ENCODE peak calls at places on chromosomes 13 and 19, in four cellular contexts. O is HCT116, R is A549, W is HL-60. B is an unnamed sample.

GRCh38 chr19:6233051-6233826 is 46.5 kb downstream of the MLLT1 start:
- DNase-seq in O (no peak), R (no peak), W (no peak), B (no peak)

GRCh38 chr13:98262307-98262706 is 85.2 kb upstream of the RNF113B start:
- DNase-seq in O (no peak), R (no peak), W (no peak), B (no peak)

GRCh38 chr13:21579754-21580316 is 24.1 kb downstream of the MICU2 start:
- DNase-seq in O (no peak), R (no peak), W (no peak), B (no peak)

GRCh38 chr19:12639901-12640613 is 26.5 kb downstream of the MAN2B1 start:
- DNase-seq in O (peak; percentile 16), R (no peak), W (peak; percentile 59), B (peak; percentile 92)

GRCh38 chr13:56888455-56888854 is 252.3 kb upstream of the PRR20A start:
- DNase-seq in O (no peak), R (no peak), W (no peak), B (no peak)

GRCh38 chr13:90839061-90839460 is 508.4 kb upstream of the MIR17HG start:
- DNase-seq in O (no peak), R (peak; percentile 2), W (no peak), B (no peak)

GRCh38 chr19:1307755-1308303 is 22.2 kb downstream of the EFNA2 start:
- DNase-seq in O (no peak), R (no peak), W (no peak), B (no peak)

GRCh38 chr13:46683879-46684278 is 113.1 kb downstream of the ESD start:
- DNase-seq in O (no peak), R (no peak), W (no peak), B (no peak)

GRCh38 chr19:403221-404036 is 5.5 kb downstream of the C2CD4C start:
- DNase-seq in O (no peak), R (no peak), W (no peak), B (no peak)

GRCh38 chr13:51978836-51979556 is 32.3 kb downstream of the ATP7B start:
- DNase-seq in O (no peak), R (no peak), W (no peak), B (no peak)

GRCh38 chr13:97124237-97124636 is 97.9 kb upstream of the MBNL2 start:
- DNase-seq in O (no peak), R (no peak), W (no peak), B (no peak)

GRCh38 chr19:3817761-3818160 is 31.6 kb upstream of the MATK start:
- DNase-seq in O (no peak), R (no peak), W (no peak), B (no peak)

GRCh38 chr19:49116544-49116943 is 2.4 kb downstream of the LIN7B start:
- DNase-seq in O (no peak), R (no peak), W (no peak), B (no peak)

GRCh38 chr19:6068711-6069110 is 41.6 kb downstream of the RFX2 start:
- DNase-seq in O (no peak), R (no peak), W (no peak), B (no peak)

GRCh38 chr19:8307400-8307964 is 676 bp downstream of the CD320 start:
- DNase-seq in O (no peak), R (no peak), W (no peak), B (peak; percentile 45)

GRCh38 chr19:33510728-33511255 is 10.8 kb downstream of the PEPD start:
- DNase-seq in O (no peak), R (no peak), W (no peak), B (no peak)

GRCh38 chr13:85798999-85799646 is at the start of gene SLITRK6:
- DNase-seq in O (peak; percentile 15), R (peak; percentile 1), W (no peak), B (peak; percentile 75)

GRCh38 chr19:17184381-17184841 is 30.7 kb upstream of the USE1 start:
- DNase-seq in O (no peak), R (no peak), W (no peak), B (no peak)

GRCh38 chr13:73258396-73258795 is 199.6 kb downstream of the KLF5 start:
- DNase-seq in O (no peak), R (no peak), W (no peak), B (no peak)

GRCh38 chr19:18456974-18457373 is 19.0 kb upstream of the ISYNA1 start:
- DNase-seq in O (no peak), R (no peak), W (no peak), B (no peak)

GRCh38 chr13:113002206-113002821 is 33.3 kb downstream of the MCF2L start:
- DNase-seq in O (no peak), R (no peak), W (no peak), B (peak; percentile 69)

GRCh38 chr19:3842948-3843347 is 25.9 kb downstream of the ZFR2 start:
- DNase-seq in O (no peak), R (no peak), W (no peak), B (no peak)

GRCh38 chr19:18594824-18595373 is 6.3 kb downstream of the REX1BD start:
- DNase-seq in O (no peak), R (no peak), W (no peak), B (no peak)

GRCh38 chr19:10416083-10416379 is 4.3 kb upstream of the PDE4A start:
- DNase-seq in O (no peak), R (no peak), W (no peak), B (no peak)

GRCh38 chr19:50628146-50628545 is 11.5 kb downstream of the SYT3 start:
- DNase-seq in O (no peak), R (no peak), W (no peak), B (peak; percentile 35)

GRCh38 chr13:32370805-32371204 is 55.5 kb downstream of the BRCA2 start:
- DNase-seq in O (no peak), R (no peak), W (peak; percentile 28), B (no peak)

GRCh38 chr13:79684426-79684825 is 203.5 kb downstream of the NDFIP2 start:
- DNase-seq in O (no peak), R (no peak), W (no peak), B (no peak)

GRCh38 chr13:66888698-66889097 is 341.4 kb downstream of the PCDH9 start:
- DNase-seq in O (no peak), R (no peak), W (no peak), B (no peak)

GRCh38 chr13:93248627-93249047 is 22.0 kb downstream of the GPC6 start:
- DNase-seq in O (no peak), R (no peak), W (no peak), B (peak; percentile 72)

GRCh38 chr19:1090731-1091543 is 4.2 kb downstream of the POLR2E start:
- DNase-seq in O (no peak), R (no peak), W (no peak), B (no peak)

GRCh38 chr13:60572003-60572792 is 175.2 kb downstream of the TDRD3 start:
- DNase-seq in O (no peak), R (no peak), W (no peak), B (peak; percentile 61)

GRCh38 chr19:28883241-28883693 is 329.7 kb downstream of the UQCRFS1 start:
- DNase-seq in O (no peak), R (no peak), W (no peak), B (peak; percentile 32)

GRCh38 chr13:114142640-114143490 is 10.4 kb upstream of the RASA3 start:
- DNase-seq in O (no peak), R (no peak), W (no peak), B (no peak)

GRCh38 chr13:84658881-84659661 is 776.8 kb upstream of the SLITRK1 start:
- DNase-seq in O (no peak), R (no peak), W (no peak), B (no peak)

GRCh38 chr19:8158411-8159074 is 9.2 kb upstream of the FBN3 start:
- DNase-seq in O (peak; percentile 79), R (peak; percentile 51), W (peak; percentile 61), B (peak; percentile 97)

GRCh38 chr13:106710267-106710666 is 142.3 kb upstream of the ARGLU1 start:
- DNase-seq in O (no peak), R (no peak), W (no peak), B (no peak)

GRCh38 chr13:106709509-106709908 is 141.6 kb upstream of the ARGLU1 start:
- DNase-seq in O (no peak), R (no peak), W (no peak), B (no peak)

GRCh38 chr13:106714271-106714670 is 146.3 kb upstream of the ARGLU1 start:
- DNase-seq in O (no peak), R (no peak), W (no peak), B (no peak)
- TF ChIP-seq REST in O (no peak), R (no peak), W (no peak), B (no peak)

GRCh38 chr19:14004619-14005380 is 1.3 kb downstream of the RFX1 start:
- DNase-seq in O (no peak), R (no peak), W (peak; percentile 73), B (no peak)
- TF ChIP-seq REST in O (no peak), R (no peak), W (no peak), B (no peak)

GRCh38 chr19:45506246-45506990 is 861 bp upstream of the VASP start:
- DNase-seq in O (peak; percentile 87), R (peak; percentile 97), W (peak; percentile 87), B (peak; percentile 98)
- TF ChIP-seq REST in O (no peak), R (no peak), W (no peak), B (peak; percentile 23)

GRCh38 chr13:33728271-33729037 is 89.5 kb upstream of the RFC3 start:
- DNase-seq in O (no peak), R (no peak), W (peak; percentile 66), B (no peak)
- TF ChIP-seq REST in O (no peak), R (no peak), W (peak; percentile 65), B (no peak)

GRCh38 chr19:35612559-35613321 is at the start of gene HAUS5:
- DNase-seq in O (peak; percentile 92), R (peak; percentile 99), W (peak; percentile 86), B (peak; percentile 94)
- TF ChIP-seq REST in O (no peak), R (peak; percentile 32), W (peak; percentile 25), B (no peak)

GRCh38 chr13:41813426-41813825 is 147.5 kb downstream of the VWA8 start:
- DNase-seq in O (no peak), R (no peak), W (no peak), B (no peak)
- TF ChIP-seq REST in O (no peak), R (no peak), W (no peak), B (no peak)